ENCODE peak calls at places on chromosomes 7 and 10, in five cellular contexts. I is T-helper 17 cell; C is activated T-helper 1 cell treated with anti-CD3 and anti-CD28 coated beads, Interleukin-12 subunit alpha, Interleukin-12 subunit beta, Interleukin-2, Interleukin-4 antibody, amounts not matched to agents 30 ng/mL and 10 ng/mL and 1 ng/mL, durations not matched to agents 14 hours and 24 hours and 36 hours; K is NCI-H774; U is left ventricle myocardium inferior. W is an unnamed sample.

GRCh38 chr10:132387723-132388210 is 9.2 kb upstream of the PWWP2B start:
- DNase-seq in I (peak), U (peak), C (peak), K (no peak), W (peak)

GRCh38 chr10:24920907-24921881 is 31.2 kb downstream of the PRTFDC1 start:
- DNase-seq in I (no peak), U (peak), K (no peak), C (peak), W (peak)

GRCh38 chr10:102344067-102344466 is 51.4 kb upstream of the NFKB2 start:
- DNase-seq in I (no peak), U (no peak), K (no peak), C (no peak), W (no peak)

GRCh38 chr7:123987445-123987844 is 45.4 kb downstream of the TMEM229A start:
- DNase-seq in K (no peak), U (no peak), I (no peak), C (no peak), W (no peak)

GRCh38 chr10:77943086-77943901 is 16.7 kb upstream of the DLG5 start:
- DNase-seq in K (no peak), I (no peak), C (no peak), U (no peak), W (no peak)

GRCh38 chr10:14377591-14377990 is 46.9 kb upstream of the FRMD4A start:
- DNase-seq in U (no peak), C (no peak), I (no peak), K (no peak), W (no peak)

GRCh38 chr10:2097937-2098336 is 360.6 kb upstream of the ADARB2 start:
- DNase-seq in I (no peak), C (no peak), K (no peak), U (no peak), W (no peak)

GRCh38 chr10:49311562-49312236 is 12.7 kb downstream of the C10orf71 start:
- DNase-seq in U (no peak), I (no peak), K (no peak), C (no peak), W (no peak)

GRCh38 chr10:14550471-14550941 is 219.8 kb upstream of the FRMD4A start:
- DNase-seq in C (no peak), K (no peak), U (no peak), I (no peak), W (no peak)

GRCh38 chr7:132869166-132869861 is 212.6 kb downstream of the CHCHD3 start:
- DNase-seq in I (no peak), C (no peak), U (no peak), K (no peak), W (no peak)

GRCh38 chr7:128135275-128136214 is 104.3 kb upstream of the LRRC4 start:
- DNase-seq in C (peak), I (peak), U (peak), K (peak), W (peak)

GRCh38 chr7:132394283-132395003 is 181.8 kb downstream of the PLXNA4 start:
- DNase-seq in K (no peak), U (no peak), I (no peak), C (peak), W (no peak)

GRCh38 chr10:56095506-56096225 is 265.4 kb downstream of the ZWINT start:
- DNase-seq in I (no peak), U (no peak), C (no peak), K (no peak), W (no peak)

GRCh38 chr10:122445904-122446303 is 8.5 kb upstream of the ARMS2 start:
- DNase-seq in C (no peak), I (no peak), K (no peak), U (no peak), W (no peak)

GRCh38 chr7:99839560-99840011 is 11.8 kb downstream of the CYP3A43 start:
- DNase-seq in K (peak), C (no peak), U (no peak), I (no peak), W (no peak)

GRCh38 chr10:9621216-9621615 is 1396.5 kb upstream of the CELF2 start:
- DNase-seq in K (no peak), I (no peak), U (no peak), C (no peak), W (no peak)

GRCh38 chr10:60732240-60733188 is 45.8 kb upstream of the CDK1 start:
- DNase-seq in K (no peak), I (peak), U (no peak), C (peak), W (no peak)

GRCh38 chr10:29669149-29669548 is 34.4 kb upstream of the SVIL start:
- DNase-seq in K (no peak), I (no peak), C (no peak), U (peak), W (peak)

GRCh38 chr10:49426490-49427360 is 30.8 kb upstream of the DRGX start:
- DNase-seq in K (no peak), U (no peak), I (no peak), C (no peak), W (no peak)

GRCh38 chr7:16416289-16417282 is 4.8 kb downstream of the CRPPA start:
- DNase-seq in K (no peak), U (no peak), I (no peak), C (no peak), W (no peak)

GRCh38 chr10:30705625-30706149 is 76.1 kb upstream of the LYZL2 start:
- DNase-seq in C (no peak), K (no peak), I (no peak), U (no peak), W (no peak)

GRCh38 chr10:3850999-3851937 is 66.3 kb upstream of the KLF6 start:
- DNase-seq in K (no peak), C (no peak), U (no peak), I (no peak), W (no peak)

GRCh38 chr7:150737265-150738055 is at the start of gene GIMAP5:
- DNase-seq in K (no peak), U (no peak), C (peak), I (peak), W (no peak)

GRCh38 chr7:23072043-23072442 is 33.5 kb upstream of the KLHL7 start:
- DNase-seq in K (no peak), U (no peak), I (no peak), C (no peak), W (no peak)

GRCh38 chr7:33853361-33854062 is 51.8 kb upstream of the BMPER start:
- DNase-seq in C (no peak), I (no peak), U (no peak), K (no peak), W (no peak)

GRCh38 chr7:128892521-128893250 is 17.8 kb downstream of the KCP start:
- DNase-seq in U (peak), K (no peak), C (no peak), I (no peak), W (peak)

GRCh38 chr10:97608991-97609561 is 19.6 kb downstream of the C10orf62 start:
- DNase-seq in K (no peak), C (no peak), I (no peak), U (peak), W (no peak)

GRCh38 chr10:66239062-66239461 is 686.8 kb upstream of the LRRTM3 start:
- DNase-seq in C (no peak), K (no peak), U (no peak), I (no peak), W (no peak)

GRCh38 chr10:123897146-123897545 is 5.5 kb upstream of the CPXM2 start:
- DNase-seq in I (no peak), C (no peak), K (no peak), U (no peak), W (no peak)

GRCh38 chr7:133486-133885 is 58.9 kb upstream of the FAM20C start:
- DNase-seq in C (no peak), I (no peak), U (no peak), K (no peak), W (no peak)

GRCh38 chr7:67593807-67594206 is 597.2 kb downstream of the TYW1 start:
- DNase-seq in I (no peak), K (no peak), C (no peak), U (no peak), W (no peak)

GRCh38 chr7:149865437-149865836 is 8.3 kb upstream of the ATP6V0E2 start:
- DNase-seq in I (peak), K (no peak), C (peak), U (no peak), W (no peak)

GRCh38 chr7:20229652-20230500 is 12.7 kb upstream of the MACC1 start:
- DNase-seq in K (no peak), I (no peak), U (no peak), C (no peak), W (no peak)

GRCh38 chr7:20778063-20778721 is 8.5 kb downstream of the SP8 start:
- DNase-seq in I (no peak), K (peak), U (no peak), C (no peak), W (no peak)

GRCh38 chr10:49243610-49244283 is 55.2 kb upstream of the C10orf71 start:
- DNase-seq in I (no peak), K (no peak), C (no peak), U (no peak), W (no peak)

GRCh38 chr7:135659159-135659837 is 3.0 kb upstream of the STMP1 start:
- DNase-seq in I (no peak), K (peak), U (no peak), C (no peak), W (no peak)

GRCh38 chr7:20839196-20839735 is 52.6 kb upstream of the SP8 start:
- DNase-seq in I (no peak), U (no peak), C (no peak), K (no peak), W (no peak)

GRCh38 chr10:90167174-90168064 is 466.0 kb downstream of the KIF20B start:
- DNase-seq in C (no peak), U (no peak), I (no peak), K (no peak), W (no peak)

W was measured in Right ventricle myocardium inferior.